ENCODE peak calls at places on chromosomes 1 and 21, in five cellular contexts. Z is AG10803, T is BJ, D is astrocyte of the cerebellum, I is breast epithelium. C is an unnamed sample.

GRCh38 chr21:43816611-43817071 is 27.3 kb downstream of the RRP1 start:
- DNase-seq in T (no peak), Z (no peak), D (no peak), I (no peak), C (no peak)

GRCh38 chr1:53065391-53065790 is 3.4 kb downstream of the PODN start:
- DNase-seq in D (no peak), Z (no peak), T (no peak), I (no peak), C (no peak)

GRCh38 chr1:30875197-30875596 is 33.4 kb downstream of the SDC3 start:
- DNase-seq in Z (no peak), T (no peak), I (no peak), D (no peak), C (no peak)

GRCh38 chr21:38628426-38628825 is 130.1 kb upstream of the ERG start:
- DNase-seq in D (no peak), Z (no peak), I (no peak), T (no peak), C (no peak)

GRCh38 chr1:228170666-228171065 is 5.1 kb downstream of the IBA57 start:
- DNase-seq in D (no peak), Z (no peak), I (no peak), T (no peak), C (no peak)

GRCh38 chr1:198253668-198254067 is 96.9 kb downstream of the NEK7 start:
- DNase-seq in I (no peak), Z (peak), D (no peak), T (peak), C (no peak)

GRCh38 chr21:23887709-23888303 is 1719.5 kb downstream of the MRPL39 start:
- DNase-seq in Z (no peak), I (no peak), D (no peak), T (no peak), C (no peak)

GRCh38 chr1:174990382-174990999 is 9.3 kb upstream of the CACYBP start:
- DNase-seq in I (no peak), Z (peak), T (no peak), D (no peak), C (peak)

GRCh38 chr1:93988634-93989350 is 79.6 kb upstream of the GCLM start:
- DNase-seq in T (peak), I (no peak), Z (peak), D (peak), C (no peak)

GRCh38 chr21:46079357-46080170 is 18.3 kb upstream of the COL6A2 start:
- DNase-seq in T (peak), Z (peak), I (peak), D (no peak), C (peak)

GRCh38 chr21:20971296-20971921 is 26.8 kb upstream of the NCAM2 start:
- DNase-seq in Z (peak), D (peak), T (no peak), I (no peak), C (peak)

GRCh38 chr1:41955461-41956159 is 36.9 kb upstream of the HIVEP3 start:
- DNase-seq in D (peak), I (no peak), Z (peak), T (peak), C (peak)

GRCh38 chr1:7680791-7681165 is 90.3 kb upstream of the VAMP3 start:
- DNase-seq in D (no peak), I (no peak), Z (peak), T (no peak), C (no peak)

GRCh38 chr1:115429242-115429641 is 91.2 kb upstream of the NGF start:
- DNase-seq in T (peak), D (no peak), Z (peak), I (no peak), C (no peak)

GRCh38 chr1:25431495-25432363 is 1.0 kb downstream of the MACO1 start:
- DNase-seq in I (no peak), D (no peak), T (no peak), Z (peak), C (no peak)

GRCh38 chr1:195580988-195581387 is 1027.3 kb downstream of the KCNT2 start:
- DNase-seq in T (no peak), D (no peak), I (no peak), Z (no peak), C (no peak)

GRCh38 chr1:182111496-182111895 is 50.0 kb upstream of the ZNF648 start:
- DNase-seq in Z (no peak), D (no peak), T (no peak), I (peak), C (no peak)

GRCh38 chr1:248243204-248243603 is 12.0 kb downstream of the OR2M4 start:
- DNase-seq in D (no peak), Z (peak), T (no peak), I (no peak), C (peak)

DNA sequence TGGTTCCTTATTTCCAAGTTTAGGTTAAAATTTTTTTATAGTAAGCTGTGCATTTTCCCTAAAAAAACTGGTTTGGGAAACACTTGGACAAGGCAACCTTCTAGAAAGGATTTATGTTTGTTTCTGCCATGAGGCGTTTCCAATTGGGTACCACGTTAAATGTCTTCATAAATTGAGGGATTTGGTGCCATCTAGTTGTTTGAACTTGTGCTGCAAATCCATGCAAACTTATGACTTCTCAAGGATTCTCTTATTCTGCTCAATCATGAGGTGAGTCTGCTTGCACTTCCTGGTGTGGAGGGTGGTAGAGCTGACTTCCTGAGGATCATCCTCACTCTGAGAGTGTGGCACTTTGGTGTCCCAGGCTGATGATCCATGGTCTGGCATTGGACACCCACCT is 123.3 kb downstream of the PCNX2 start:
- DNase-seq in Z (peak), D (no peak), T (no peak), I (no peak), C (no peak)
- TF ChIP-seq CTCF in Z (peak), D (no peak), T (no peak), I (no peak), C (peak)

GRCh38 chr1:150567341-150567716 is 12.1 kb downstream of the MCL1 start:
- DNase-seq in I (no peak), Z (peak), D (no peak), T (no peak), C (no peak)
- H3K4me3 ChIP-seq in I (peak), Z (peak), D (peak), T (no peak), C (no peak)

GRCh38 chr21:35559128-35559831 is 501.0 kb downstream of the SETD4 start:
- DNase-seq in T (peak), Z (peak), D (peak), I (no peak), C (peak)
- TF ChIP-seq CTCF in T (peak), Z (peak), D (peak), I (no peak), C (no peak)

DNA sequence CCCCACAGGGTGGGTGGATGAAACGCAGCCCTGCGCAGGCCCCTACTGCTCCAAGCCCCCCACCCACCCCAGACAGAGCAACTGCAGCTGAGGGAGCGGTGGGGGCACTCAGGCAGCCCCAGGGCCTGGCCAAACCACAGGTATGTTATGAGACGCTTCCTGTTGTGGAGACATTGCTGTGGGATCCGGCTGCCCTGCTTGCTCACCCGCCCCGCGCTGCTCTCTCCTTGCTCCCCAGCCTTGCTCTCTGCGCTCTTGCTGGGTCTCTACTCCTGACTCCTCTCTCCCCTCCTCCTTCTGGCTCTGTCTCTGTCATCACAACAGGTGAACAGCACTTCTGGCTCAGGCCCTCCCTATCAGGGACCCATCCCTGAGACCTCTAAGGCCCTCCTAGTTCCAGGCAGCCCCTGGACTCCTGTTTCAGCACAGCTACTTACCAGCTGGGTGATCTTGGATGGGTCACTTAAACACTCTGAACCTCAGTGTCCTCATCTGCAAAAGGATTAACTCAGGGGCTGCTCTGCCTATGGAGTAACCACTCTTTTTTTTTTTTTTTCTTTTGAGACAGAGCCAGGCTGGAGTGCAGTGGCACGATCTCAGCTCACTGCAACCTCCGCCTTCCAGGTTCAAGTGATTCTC is 15.9 kb downstream of the COL8A2 start:
- DNase-seq in T (no peak), Z (peak), I (no peak), D (peak), C (no peak)
- H3K4me3 ChIP-seq in T (no peak), Z (no peak), I (peak), D (no peak), C (peak)

GRCh38 chr1:235783148-235783776 is 83.4 kb downstream of the LYST start:
- DNase-seq in D (peak), T (peak), I (no peak), Z (peak), C (peak)
- TF ChIP-seq CTCF in D (peak), T (peak), I (no peak), Z (peak), C (peak)

DNA sequence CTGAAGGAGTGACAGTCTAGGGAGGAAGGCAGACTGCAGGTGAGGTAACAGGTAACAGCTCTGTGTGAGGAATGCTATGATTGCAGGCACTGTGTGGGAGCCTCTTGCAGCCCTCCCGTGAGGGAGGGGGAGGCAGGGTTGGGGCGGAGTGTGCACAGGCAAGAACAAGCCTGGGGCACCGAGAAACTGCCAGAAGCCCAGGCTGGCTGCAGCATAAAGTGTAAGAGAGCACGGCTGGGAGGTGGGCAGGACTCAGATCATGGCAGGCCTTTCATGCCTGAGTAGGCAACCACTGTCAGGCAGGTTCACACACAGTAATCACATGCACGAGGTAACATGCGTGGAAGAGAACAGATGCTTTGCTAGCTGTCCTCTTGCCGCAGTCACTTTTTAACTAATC is 11.3 kb upstream of the RHEX start:
- DNase-seq in I (no peak), T (no peak), Z (no peak), D (no peak), C (no peak)
- H3K4me3 ChIP-seq in I (no peak), T (no peak), Z (no peak), D (no peak), C (no peak)

GRCh38 chr1:163747855-163748254 is 426.1 kb downstream of the NUF2 start:
- DNase-seq in Z (no peak), D (no peak), I (no peak), T (no peak), C (no peak)
- TF ChIP-seq CTCF in Z (peak), D (no peak), I (no peak), T (peak), C (no peak)